ENCODE peak calls at places on chromosomes 6 and 20, in nine cellular contexts. One of them, this sample, is unnamed.

GRCh38 chr6:84847349-84848160 is 83.2 kb upstream of the TBX18 start:
- DNase-seq in posterior cingulate gyrus: no peak
- DNase-seq in NCI-H1105: no peak
- DNase-seq in SHP77: peak
- DNase-seq in HTR-8/SVneo: no peak
- DNase-seq in activated CD8-positive, alpha-beta memory T cell treated with anti-CD3 and anti-CD28 coated beads, Interleukin-2, amount 50 U/mL, for 4 hours: no peak
- DNase-seq in activated effector memory CD4-positive, alpha-beta T cell treated with anti-CD3 and anti-CD28 coated beads, Interleukin-2, amount 50 U/mL, for 16 hours: no peak
- DNase-seq in Right ventricle myocardium superior: no peak
- DNase-seq in cardiac muscle cell: peak
- DNase-seq in this sample: no peak

GRCh38 chr6:152854086-152854795 is 103.6 kb downstream of the VIP start:
- DNase-seq in posterior cingulate gyrus: no peak
- DNase-seq in NCI-H1105: no peak
- DNase-seq in SHP77: no peak
- DNase-seq in HTR-8/SVneo: no peak
- DNase-seq in activated CD8-positive, alpha-beta memory T cell treated with anti-CD3 and anti-CD28 coated beads, Interleukin-2, amount 50 U/mL, for 4 hours: no peak
- DNase-seq in activated effector memory CD4-positive, alpha-beta T cell treated with anti-CD3 and anti-CD28 coated beads, Interleukin-2, amount 50 U/mL, for 16 hours: no peak
- DNase-seq in Right ventricle myocardium superior: no peak
- DNase-seq in cardiac muscle cell: no peak
- DNase-seq in this sample: no peak

GRCh38 chr6:21767891-21768659 is 174.5 kb downstream of the SOX4 start:
- DNase-seq in posterior cingulate gyrus: no peak
- DNase-seq in NCI-H1105: no peak
- DNase-seq in SHP77: no peak
- DNase-seq in HTR-8/SVneo: peak
- DNase-seq in activated CD8-positive, alpha-beta memory T cell treated with anti-CD3 and anti-CD28 coated beads, Interleukin-2, amount 50 U/mL, for 4 hours: no peak
- DNase-seq in activated effector memory CD4-positive, alpha-beta T cell treated with anti-CD3 and anti-CD28 coated beads, Interleukin-2, amount 50 U/mL, for 16 hours: no peak
- DNase-seq in Right ventricle myocardium superior: no peak
- DNase-seq in cardiac muscle cell: peak
- DNase-seq in this sample: no peak

GRCh38 chr6:169285165-169285564 is 31.5 kb upstream of the THBS2 start:
- DNase-seq in posterior cingulate gyrus: no peak
- DNase-seq in NCI-H1105: no peak
- DNase-seq in SHP77: no peak
- DNase-seq in HTR-8/SVneo: no peak
- DNase-seq in activated CD8-positive, alpha-beta memory T cell treated with anti-CD3 and anti-CD28 coated beads, Interleukin-2, amount 50 U/mL, for 4 hours: no peak
- DNase-seq in activated effector memory CD4-positive, alpha-beta T cell treated with anti-CD3 and anti-CD28 coated beads, Interleukin-2, amount 50 U/mL, for 16 hours: no peak
- DNase-seq in Right ventricle myocardium superior: no peak
- DNase-seq in cardiac muscle cell: no peak
- DNase-seq in this sample: no peak

GRCh38 chr6:134481953-134482352 is 164.0 kb upstream of the SGK1 start:
- DNase-seq in posterior cingulate gyrus: no peak
- DNase-seq in NCI-H1105: no peak
- DNase-seq in SHP77: no peak
- DNase-seq in HTR-8/SVneo: no peak
- DNase-seq in activated CD8-positive, alpha-beta memory T cell treated with anti-CD3 and anti-CD28 coated beads, Interleukin-2, amount 50 U/mL, for 4 hours: no peak
- DNase-seq in activated effector memory CD4-positive, alpha-beta T cell treated with anti-CD3 and anti-CD28 coated beads, Interleukin-2, amount 50 U/mL, for 16 hours: no peak
- DNase-seq in Right ventricle myocardium superior: no peak
- DNase-seq in cardiac muscle cell: no peak
- DNase-seq in this sample: no peak

GRCh38 chr6:3208775-3209113 is 18.7 kb downstream of the TUBB2B start:
- DNase-seq in posterior cingulate gyrus: no peak
- DNase-seq in NCI-H1105: no peak
- DNase-seq in SHP77: no peak
- DNase-seq in HTR-8/SVneo: no peak
- DNase-seq in activated CD8-positive, alpha-beta memory T cell treated with anti-CD3 and anti-CD28 coated beads, Interleukin-2, amount 50 U/mL, for 4 hours: no peak
- DNase-seq in activated effector memory CD4-positive, alpha-beta T cell treated with anti-CD3 and anti-CD28 coated beads, Interleukin-2, amount 50 U/mL, for 16 hours: no peak
- DNase-seq in Right ventricle myocardium superior: no peak
- DNase-seq in cardiac muscle cell: no peak
- DNase-seq in this sample: no peak

GRCh38 chr6:79868098-79868722 is 79.1 kb downstream of the ELOVL4 start:
- DNase-seq in posterior cingulate gyrus: no peak
- DNase-seq in NCI-H1105: peak
- DNase-seq in SHP77: peak
- DNase-seq in HTR-8/SVneo: peak
- DNase-seq in activated CD8-positive, alpha-beta memory T cell treated with anti-CD3 and anti-CD28 coated beads, Interleukin-2, amount 50 U/mL, for 4 hours: no peak
- DNase-seq in activated effector memory CD4-positive, alpha-beta T cell treated with anti-CD3 and anti-CD28 coated beads, Interleukin-2, amount 50 U/mL, for 16 hours: no peak
- DNase-seq in Right ventricle myocardium superior: no peak
- DNase-seq in cardiac muscle cell: peak
- DNase-seq in this sample: no peak

GRCh38 chr20:25399038-25399430 is 8.4 kb upstream of the ABHD12 start:
- DNase-seq in posterior cingulate gyrus: peak
- DNase-seq in NCI-H1105: peak
- DNase-seq in SHP77: peak
- DNase-seq in HTR-8/SVneo: peak
- DNase-seq in activated CD8-positive, alpha-beta memory T cell treated with anti-CD3 and anti-CD28 coated beads, Interleukin-2, amount 50 U/mL, for 4 hours: no peak
- DNase-seq in activated effector memory CD4-positive, alpha-beta T cell treated with anti-CD3 and anti-CD28 coated beads, Interleukin-2, amount 50 U/mL, for 16 hours: no peak
- DNase-seq in Right ventricle myocardium superior: no peak
- DNase-seq in cardiac muscle cell: peak
- DNase-seq in this sample: no peak

GRCh38 chr6:31687860-31688693 is 7.2 kb upstream of the LY6G5C start:
- DNase-seq in posterior cingulate gyrus: no peak
- DNase-seq in NCI-H1105: no peak
- DNase-seq in SHP77: no peak
- DNase-seq in HTR-8/SVneo: no peak
- DNase-seq in activated CD8-positive, alpha-beta memory T cell treated with anti-CD3 and anti-CD28 coated beads, Interleukin-2, amount 50 U/mL, for 4 hours: no peak
- DNase-seq in activated effector memory CD4-positive, alpha-beta T cell treated with anti-CD3 and anti-CD28 coated beads, Interleukin-2, amount 50 U/mL, for 16 hours: no peak
- DNase-seq in Right ventricle myocardium superior: no peak
- DNase-seq in cardiac muscle cell: no peak
- DNase-seq in this sample: no peak

GRCh38 chr20:53162251-53162835 is 190.2 kb downstream of the TSHZ2 start:
- DNase-seq in posterior cingulate gyrus: no peak
- DNase-seq in NCI-H1105: no peak
- DNase-seq in SHP77: peak
- DNase-seq in HTR-8/SVneo: peak
- DNase-seq in activated CD8-positive, alpha-beta memory T cell treated with anti-CD3 and anti-CD28 coated beads, Interleukin-2, amount 50 U/mL, for 4 hours: no peak
- DNase-seq in activated effector memory CD4-positive, alpha-beta T cell treated with anti-CD3 and anti-CD28 coated beads, Interleukin-2, amount 50 U/mL, for 16 hours: no peak
- DNase-seq in Right ventricle myocardium superior: peak
- DNase-seq in cardiac muscle cell: peak
- DNase-seq in this sample: no peak

GRCh38 chr6:26250806-26251075 is 114.3 kb upstream of the BTN3A2 start:
- DNase-seq in posterior cingulate gyrus: no peak
- DNase-seq in NCI-H1105: peak
- DNase-seq in SHP77: peak
- DNase-seq in HTR-8/SVneo: no peak
- DNase-seq in activated CD8-positive, alpha-beta memory T cell treated with anti-CD3 and anti-CD28 coated beads, Interleukin-2, amount 50 U/mL, for 4 hours: peak
- DNase-seq in activated effector memory CD4-positive, alpha-beta T cell treated with anti-CD3 and anti-CD28 coated beads, Interleukin-2, amount 50 U/mL, for 16 hours: peak
- DNase-seq in Right ventricle myocardium superior: no peak
- DNase-seq in cardiac muscle cell: peak
- DNase-seq in this sample: peak

GRCh38 chr6:37891072-37891471 is 71.5 kb downstream of the ZFAND3 start:
- DNase-seq in posterior cingulate gyrus: no peak
- DNase-seq in NCI-H1105: no peak
- DNase-seq in SHP77: no peak
- DNase-seq in HTR-8/SVneo: no peak
- DNase-seq in activated CD8-positive, alpha-beta memory T cell treated with anti-CD3 and anti-CD28 coated beads, Interleukin-2, amount 50 U/mL, for 4 hours: no peak
- DNase-seq in activated effector memory CD4-positive, alpha-beta T cell treated with anti-CD3 and anti-CD28 coated beads, Interleukin-2, amount 50 U/mL, for 16 hours: no peak
- DNase-seq in Right ventricle myocardium superior: no peak
- DNase-seq in cardiac muscle cell: no peak
- DNase-seq in this sample: no peak

GRCh38 chr20:42634096-42634495 is 555.6 kb downstream of the PTPRT start:
- DNase-seq in posterior cingulate gyrus: no peak
- DNase-seq in NCI-H1105: no peak
- DNase-seq in SHP77: no peak
- DNase-seq in HTR-8/SVneo: no peak
- DNase-seq in activated CD8-positive, alpha-beta memory T cell treated with anti-CD3 and anti-CD28 coated beads, Interleukin-2, amount 50 U/mL, for 4 hours: no peak
- DNase-seq in activated effector memory CD4-positive, alpha-beta T cell treated with anti-CD3 and anti-CD28 coated beads, Interleukin-2, amount 50 U/mL, for 16 hours: no peak
- DNase-seq in Right ventricle myocardium superior: no peak
- DNase-seq in cardiac muscle cell: no peak
- DNase-seq in this sample: no peak

GRCh38 chr20:44704551-44704971 is 10.6 kb upstream of the CCN5 start:
- DNase-seq in posterior cingulate gyrus: peak
- DNase-seq in NCI-H1105: no peak
- DNase-seq in SHP77: no peak
- DNase-seq in HTR-8/SVneo: peak
- DNase-seq in activated CD8-positive, alpha-beta memory T cell treated with anti-CD3 and anti-CD28 coated beads, Interleukin-2, amount 50 U/mL, for 4 hours: no peak
- DNase-seq in activated effector memory CD4-positive, alpha-beta T cell treated with anti-CD3 and anti-CD28 coated beads, Interleukin-2, amount 50 U/mL, for 16 hours: no peak
- DNase-seq in Right ventricle myocardium superior: no peak
- DNase-seq in cardiac muscle cell: peak
- DNase-seq in this sample: no peak

GRCh38 chr20:36051318-36052116 is 83.1 kb downstream of the CNBD2 start:
- DNase-seq in posterior cingulate gyrus: peak
- DNase-seq in NCI-H1105: no peak
- DNase-seq in SHP77: peak
- DNase-seq in HTR-8/SVneo: no peak
- DNase-seq in activated CD8-positive, alpha-beta memory T cell treated with anti-CD3 and anti-CD28 coated beads, Interleukin-2, amount 50 U/mL, for 4 hours: no peak
- DNase-seq in activated effector memory CD4-positive, alpha-beta T cell treated with anti-CD3 and anti-CD28 coated beads, Interleukin-2, amount 50 U/mL, for 16 hours: no peak
- DNase-seq in Right ventricle myocardium superior: no peak
- DNase-seq in cardiac muscle cell: no peak
- DNase-seq in this sample: no peak

GRCh38 chr20:36569847-36570429 is 3.5 kb upstream of the TGIF2 start:
- DNase-seq in posterior cingulate gyrus: no peak
- DNase-seq in NCI-H1105: no peak
- DNase-seq in SHP77: no peak
- DNase-seq in HTR-8/SVneo: peak
- DNase-seq in activated CD8-positive, alpha-beta memory T cell treated with anti-CD3 and anti-CD28 coated beads, Interleukin-2, amount 50 U/mL, for 4 hours: no peak
- DNase-seq in activated effector memory CD4-positive, alpha-beta T cell treated with anti-CD3 and anti-CD28 coated beads, Interleukin-2, amount 50 U/mL, for 16 hours: no peak
- DNase-seq in Right ventricle myocardium superior: no peak
- DNase-seq in cardiac muscle cell: peak
- DNase-seq in this sample: no peak

This sample was measured in activated T-cell treated with anti-CD3 and anti-CD28 coated beads, Interleukin-2, amount 50 U/mL, for 4 hours.